ENCODE peak calls at places on chromosomes 4 and X, in six cellular contexts. R is heart right ventricle, J is upper lobe of right lung, X is Panc1, W is AG04450, C is SK-N-SH. E is an unnamed sample. For H3K27me3, the result is how much of the 10 kb centered on the place peaks cover.

GRCh38 chr4:41222259-41222658 is 7.9 kb upstream of the APBB2 start:
- DNase-seq in R (no peak), J (no peak), X (no peak), W (no peak), C (no peak), E (no peak)

GRCh38 chr4:112511294-112512118 is 4.5 kb downstream of the NEUROG2 start:
- DNase-seq in R (no peak), J (no peak), X (no peak), W (no peak), C (no peak), E (no peak)

GRCh38 chr4:99179178-99179577 is 35.1 kb upstream of the ADH4 start:
- DNase-seq in R (no peak), J (no peak), X (no peak), W (no peak), C (no peak), E (no peak)

GRCh38 chr4:3371581-3372001 is 70.2 kb upstream of the HGFAC start:
- DNase-seq in R (no peak), J (no peak), X (no peak), W (no peak), C (peak), E (no peak)

GRCh38 chr4:122313001-122313400 is 65.8 kb upstream of the ADAD1 start:
- DNase-seq in R (no peak), J (no peak), X (no peak), W (no peak), C (no peak), E (no peak)

GRCh38 chr4:102438873-102439614 is 62.1 kb upstream of the NFKB1 start:
- DNase-seq in R (peak), J (no peak), X (peak), W (peak), C (no peak), E (peak)

GRCh38 chrX:109966246-109966645 is 36.7 kb upstream of the TMEM164 start:
- DNase-seq in R (no peak), J (no peak), X (no peak), W (no peak), C (no peak), E (no peak)

GRCh38 chrX:39821011-39821708 is 276.6 kb downstream of the BCOR start:
- DNase-seq in R (no peak), J (no peak), X (no peak), W (no peak), C (peak), E (no peak)

GRCh38 chrX:132957211-132958085 is 981 bp downstream of the HS6ST2 start:
- DNase-seq in R (no peak), J (no peak), X (no peak), W (no peak), C (peak), E (no peak)

GRCh38 chr4:41369680-41370079 is 113.0 kb downstream of the UCHL1 start:
- DNase-seq in R (peak), J (no peak), X (no peak), W (no peak), C (no peak), E (no peak)

GRCh38 chr4:145041378-145041777 is 56.6 kb downstream of the ANAPC10 start:
- DNase-seq in R (no peak), J (no peak), X (no peak), W (no peak), C (no peak), E (no peak)

GRCh38 chr4:1870328-1870577 is 940 bp upstream of the NSD2 start:
- DNase-seq in R (peak), J (peak), X (no peak), W (no peak), C (peak), E (no peak)
- H3K4me3 ChIP-seq in R (peak), J (peak), X (peak), W (peak), C (peak), E (peak)

DNA sequence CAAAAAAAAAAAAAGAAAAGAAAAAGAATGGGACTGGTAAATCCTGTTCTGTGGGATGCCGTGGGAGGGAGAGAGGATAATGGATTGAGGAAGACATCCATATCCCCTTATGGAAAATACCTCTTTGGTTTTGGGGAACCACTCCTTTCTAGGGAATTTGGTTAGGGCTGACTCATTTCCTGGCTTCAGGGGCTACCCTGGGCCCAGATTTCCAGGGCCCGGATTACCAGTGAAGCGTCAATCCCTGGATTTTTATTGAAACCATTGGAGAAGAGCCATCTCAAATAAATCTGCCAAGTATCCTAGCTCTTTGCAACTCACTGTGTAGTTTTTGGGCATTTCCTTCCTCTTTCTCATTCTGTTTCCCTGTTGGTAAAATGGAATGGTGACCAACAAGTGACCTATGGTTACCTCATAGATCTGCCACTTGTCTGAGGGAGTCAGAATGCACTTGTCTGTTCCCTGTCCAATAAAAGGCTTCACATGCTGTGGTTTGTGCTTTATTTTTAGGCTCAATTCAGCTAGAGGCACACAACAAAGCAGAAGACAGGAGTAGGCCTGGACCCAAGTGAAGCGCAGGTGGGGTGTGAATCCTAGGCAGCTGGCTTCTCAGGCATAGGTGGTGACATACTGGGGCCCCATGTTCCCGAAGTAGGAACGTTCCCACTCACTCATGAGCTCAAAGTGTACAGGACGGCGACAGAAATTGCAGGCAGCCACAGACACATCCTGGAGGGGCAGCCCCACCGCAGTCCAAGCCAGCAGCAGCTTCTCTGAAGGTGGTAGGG is 8.6 kb downstream of the APEX2 start:
- DNase-seq in R (peak), J (no peak), X (no peak), W (no peak), C (no peak), E (peak)
- H3K27me3 ChIP-seq in R (under half), J (under half), X (under half), W (under half), C (under half), E (under half)

GRCh38 chrX:26352891-26353430 is 137.0 kb downstream of the MAGEB5 start:
- DNase-seq in R (no peak), J (no peak), X (no peak), W (no peak), C (no peak), E (no peak)
- TF ChIP-seq CTCF in R (no peak), J (no peak), X (no peak), W (no peak), C (no peak), E (no peak)

GRCh38 chr4:181854142-181854541 is 389.1 kb upstream of the TENM3 start:
- DNase-seq in R (no peak), J (no peak), X (no peak), W (no peak), C (peak), E (no peak)
- H3K4me3 ChIP-seq in R (no peak), J (no peak), X (no peak), W (no peak), C (no peak), E (no peak)

GRCh38 chrX:154544885-154545284 is 1.8 kb downstream of the G6PD start:
- DNase-seq in R (no peak), J (no peak), X (no peak), W (no peak), C (no peak), E (no peak)
- H3K27me3 ChIP-seq in R (under half), J (under half), X (under half), W (under half), C (under half), E (under half)

GRCh38 chr4:97028785-97029184 is 1114.5 kb downstream of the STPG2 start:
- DNase-seq in R (no peak), J (no peak), X (no peak), W (no peak), C (no peak), E (no peak)

GRCh38 chr4:97027989-97028388 is 1115.3 kb downstream of the STPG2 start:
- DNase-seq in R (no peak), J (no peak), X (no peak), W (no peak), C (no peak), E (no peak)
- TF ChIP-seq CTCF in R (no peak), J (no peak), X (no peak), W (no peak), C (no peak), E (no peak)